ENCODE peak calls at places on chromosome 21, in ten cellular contexts. One of them, this sample, is unnamed.

GRCh38 chr21:37047079-37047478 is 25.8 kb downstream of the PIGP start:
- DNase-seq in upper lobe of right lung: no peak
- DNase-seq in CD4-positive, alpha-beta T cell: no peak
- DNase-seq in BJ: no peak
- DNase-seq in neural crest cell: no peak
- DNase-seq in H9: no peak
- DNase-seq in body of pancreas: no peak
- DNase-seq in OCI-LY7: no peak
- DNase-seq in epithelial cell of esophagus: peak
- DNase-seq in AG04449: no peak
- DNase-seq in this sample: no peak

GRCh38 chr21:35428041-35428400 is 378.9 kb upstream of the RUNX1 start:
- DNase-seq in epithelial cell of esophagus: peak
- DNase-seq in OCI-LY7: no peak
- DNase-seq in upper lobe of right lung: no peak
- DNase-seq in CD4-positive, alpha-beta T cell: no peak
- DNase-seq in H9: no peak
- DNase-seq in body of pancreas: no peak
- DNase-seq in AG04449: no peak
- DNase-seq in BJ: no peak
- DNase-seq in neural crest cell: no peak
- DNase-seq in this sample: no peak

GRCh38 chr21:30979054-30979453 is 59.2 kb downstream of the KRTAP19-8 start:
- DNase-seq in AG04449: no peak
- DNase-seq in CD4-positive, alpha-beta T cell: no peak
- DNase-seq in H9: no peak
- DNase-seq in body of pancreas: no peak
- DNase-seq in neural crest cell: no peak
- DNase-seq in epithelial cell of esophagus: no peak
- DNase-seq in BJ: no peak
- DNase-seq in upper lobe of right lung: no peak
- DNase-seq in OCI-LY7: no peak
- DNase-seq in this sample: peak

GRCh38 chr21:20996421-20997307 is 1.5 kb upstream of the NCAM2 start:
- DNase-seq in AG04449: no peak
- DNase-seq in upper lobe of right lung: no peak
- DNase-seq in body of pancreas: no peak
- DNase-seq in epithelial cell of esophagus: no peak
- DNase-seq in H9: peak
- DNase-seq in BJ: no peak
- DNase-seq in neural crest cell: no peak
- DNase-seq in OCI-LY7: no peak
- DNase-seq in CD4-positive, alpha-beta T cell: no peak
- DNase-seq in this sample: no peak

GRCh38 chr21:46060596-46061061 is 37.3 kb upstream of the COL6A2 start:
- DNase-seq in OCI-LY7: no peak
- DNase-seq in AG04449: peak
- DNase-seq in BJ: peak
- DNase-seq in neural crest cell: no peak
- DNase-seq in epithelial cell of esophagus: no peak
- DNase-seq in H9: no peak
- DNase-seq in body of pancreas: peak
- DNase-seq in CD4-positive, alpha-beta T cell: no peak
- DNase-seq in upper lobe of right lung: peak
- DNase-seq in this sample: peak

GRCh38 chr21:38688068-38688467 is 117.7 kb upstream of the ETS2 start:
- DNase-seq in epithelial cell of esophagus: no peak
- DNase-seq in OCI-LY7: no peak
- DNase-seq in CD4-positive, alpha-beta T cell: no peak
- DNase-seq in BJ: no peak
- DNase-seq in upper lobe of right lung: no peak
- DNase-seq in neural crest cell: no peak
- DNase-seq in body of pancreas: no peak
- DNase-seq in AG04449: no peak
- DNase-seq in H9: no peak
- DNase-seq in this sample: no peak

GRCh38 chr21:34910396-34910795 is 138.7 kb downstream of the RUNX1 start:
- DNase-seq in epithelial cell of esophagus: no peak
- DNase-seq in neural crest cell: no peak
- DNase-seq in AG04449: no peak
- DNase-seq in upper lobe of right lung: peak
- DNase-seq in CD4-positive, alpha-beta T cell: no peak
- DNase-seq in BJ: no peak
- DNase-seq in body of pancreas: no peak
- DNase-seq in OCI-LY7: no peak
- DNase-seq in H9: no peak
- DNase-seq in this sample: no peak

GRCh38 chr21:35525443-35525842 is 476.3 kb upstream of the RUNX1 start:
- DNase-seq in CD4-positive, alpha-beta T cell: no peak
- DNase-seq in OCI-LY7: peak
- DNase-seq in AG04449: no peak
- DNase-seq in epithelial cell of esophagus: peak
- DNase-seq in body of pancreas: no peak
- DNase-seq in upper lobe of right lung: no peak
- DNase-seq in H9: no peak
- DNase-seq in BJ: no peak
- DNase-seq in neural crest cell: no peak
- DNase-seq in this sample: peak

GRCh38 chr21:31938330-31939301 is 65.8 kb downstream of the HUNK start:
- DNase-seq in epithelial cell of esophagus: no peak
- DNase-seq in upper lobe of right lung: no peak
- DNase-seq in body of pancreas: peak
- DNase-seq in BJ: no peak
- DNase-seq in AG04449: no peak
- DNase-seq in OCI-LY7: no peak
- DNase-seq in CD4-positive, alpha-beta T cell: no peak
- DNase-seq in H9: no peak
- DNase-seq in neural crest cell: no peak
- DNase-seq in this sample: no peak

GRCh38 chr21:39141502-39141901 is 41.7 kb downstream of the PSMG1 start:
- DNase-seq in body of pancreas: no peak
- DNase-seq in upper lobe of right lung: no peak
- DNase-seq in AG04449: no peak
- DNase-seq in BJ: no peak
- DNase-seq in H9: no peak
- DNase-seq in OCI-LY7: no peak
- DNase-seq in epithelial cell of esophagus: no peak
- DNase-seq in CD4-positive, alpha-beta T cell: no peak
- DNase-seq in neural crest cell: no peak
- DNase-seq in this sample: no peak

DNA sequence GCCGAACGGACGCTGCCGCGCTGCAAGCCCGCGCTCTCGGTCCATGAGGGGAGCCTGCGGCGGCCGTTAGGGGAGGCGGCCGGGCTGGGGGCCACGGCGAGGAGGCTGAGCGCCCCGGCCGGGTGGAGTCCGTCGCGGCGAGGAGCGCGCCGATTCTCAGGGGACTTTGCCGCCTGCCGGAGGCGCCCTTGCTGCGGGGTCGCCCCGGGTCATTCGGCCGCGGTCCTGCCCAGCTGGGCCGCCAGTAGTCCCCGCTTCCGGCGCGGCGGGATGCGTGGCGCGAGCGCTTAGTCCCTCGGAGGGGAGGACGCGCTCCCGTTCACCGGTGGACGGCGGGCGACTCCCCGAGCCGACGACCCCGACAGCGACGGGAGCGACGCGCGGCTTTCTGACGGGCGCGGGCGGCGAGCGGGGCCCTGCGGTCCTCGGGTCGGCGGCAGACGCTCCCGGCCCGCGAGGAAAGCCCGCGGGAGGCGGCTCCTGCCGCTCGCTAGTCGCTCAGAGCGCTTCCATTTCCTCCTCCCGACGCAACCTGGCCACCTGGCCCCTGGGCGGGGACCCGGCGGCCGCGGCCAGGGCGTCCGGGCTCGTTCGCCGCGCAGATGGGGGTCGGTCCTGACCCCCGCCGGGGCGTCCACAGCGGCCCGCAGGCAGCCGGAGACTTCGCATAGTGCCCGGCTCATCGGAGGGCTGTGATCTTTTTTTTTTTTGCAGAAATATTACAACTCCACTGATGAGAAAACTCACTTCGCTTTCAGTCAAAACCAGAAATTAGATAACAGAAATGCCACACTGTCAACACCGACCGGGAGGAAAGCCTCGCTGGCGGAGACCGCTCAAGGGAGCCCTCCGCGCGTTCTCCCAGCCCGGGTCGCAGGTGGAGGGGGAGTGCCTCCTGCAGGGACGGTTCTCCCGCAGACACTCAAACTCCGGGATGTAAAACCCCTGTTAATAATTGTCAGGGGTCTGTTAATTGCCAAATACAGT is 640 bp upstream of the ZBTB21 start:
- DNase-seq in neural crest cell: no peak
- DNase-seq in epithelial cell of esophagus: peak
- DNase-seq in BJ: no peak
- DNase-seq in upper lobe of right lung: peak
- DNase-seq in body of pancreas: peak
- DNase-seq in OCI-LY7: peak
- DNase-seq in CD4-positive, alpha-beta T cell: no peak
- DNase-seq in AG04449: no peak
- DNase-seq in H9: peak
- DNase-seq in this sample: peak
- TF ChIP-seq CTCF in neural crest cell: peak
- TF ChIP-seq CTCF in epithelial cell of esophagus: no peak
- TF ChIP-seq CTCF in BJ: peak
- TF ChIP-seq CTCF in upper lobe of right lung: peak
- TF ChIP-seq CTCF in body of pancreas: peak
- TF ChIP-seq CTCF in OCI-LY7: no peak
- TF ChIP-seq CTCF in CD4-positive, alpha-beta T cell: no peak
- TF ChIP-seq CTCF in AG04449: peak
- TF ChIP-seq CTCF in H9: peak
- TF ChIP-seq CTCF in this sample: no peak

GRCh38 chr21:15759469-15759868 is 29.7 kb downstream of the USP25 start:
- DNase-seq in BJ: no peak
- DNase-seq in neural crest cell: no peak
- DNase-seq in OCI-LY7: no peak
- DNase-seq in CD4-positive, alpha-beta T cell: no peak
- DNase-seq in body of pancreas: no peak
- DNase-seq in H9: no peak
- DNase-seq in epithelial cell of esophagus: no peak
- DNase-seq in upper lobe of right lung: no peak
- DNase-seq in AG04449: no peak
- DNase-seq in this sample: no peak
- TF ChIP-seq CTCF in BJ: no peak
- TF ChIP-seq CTCF in neural crest cell: no peak
- TF ChIP-seq CTCF in OCI-LY7: no peak
- TF ChIP-seq CTCF in CD4-positive, alpha-beta T cell: no peak
- TF ChIP-seq CTCF in body of pancreas: no peak
- TF ChIP-seq CTCF in H9: no peak
- TF ChIP-seq CTCF in epithelial cell of esophagus: no peak
- TF ChIP-seq CTCF in upper lobe of right lung: no peak
- TF ChIP-seq CTCF in AG04449: no peak
- TF ChIP-seq CTCF in this sample: no peak

GRCh38 chr21:43817157-43818086 is 28.0 kb downstream of the RRP1 start:
- DNase-seq in upper lobe of right lung: no peak
- DNase-seq in body of pancreas: no peak
- DNase-seq in OCI-LY7: no peak
- DNase-seq in neural crest cell: no peak
- DNase-seq in BJ: no peak
- DNase-seq in epithelial cell of esophagus: no peak
- DNase-seq in AG04449: no peak
- DNase-seq in CD4-positive, alpha-beta T cell: no peak
- DNase-seq in H9: no peak
- DNase-seq in this sample: no peak

GRCh38 chr21:43815107-43815742 is 25.8 kb downstream of the RRP1 start:
- DNase-seq in H9: peak
- DNase-seq in upper lobe of right lung: no peak
- DNase-seq in body of pancreas: no peak
- DNase-seq in epithelial cell of esophagus: no peak
- DNase-seq in AG04449: no peak
- DNase-seq in OCI-LY7: no peak
- DNase-seq in CD4-positive, alpha-beta T cell: no peak
- DNase-seq in BJ: no peak
- DNase-seq in neural crest cell: no peak
- DNase-seq in this sample: no peak

GRCh38 chr21:43815991-43816390 is 26.6 kb downstream of the RRP1 start:
- DNase-seq in AG04449: no peak
- DNase-seq in OCI-LY7: no peak
- DNase-seq in CD4-positive, alpha-beta T cell: no peak
- DNase-seq in neural crest cell: no peak
- DNase-seq in BJ: no peak
- DNase-seq in epithelial cell of esophagus: no peak
- DNase-seq in body of pancreas: no peak
- DNase-seq in upper lobe of right lung: no peak
- DNase-seq in H9: no peak
- DNase-seq in this sample: no peak

GRCh38 chr21:43818685-43819084 is 29.3 kb downstream of the RRP1 start:
- DNase-seq in BJ: no peak
- DNase-seq in body of pancreas: no peak
- DNase-seq in CD4-positive, alpha-beta T cell: no peak
- DNase-seq in AG04449: no peak
- DNase-seq in H9: no peak
- DNase-seq in OCI-LY7: peak
- DNase-seq in neural crest cell: no peak
- DNase-seq in epithelial cell of esophagus: no peak
- DNase-seq in upper lobe of right lung: no peak
- DNase-seq in this sample: no peak

GRCh38 chr21:43816611-43817071 is 27.3 kb downstream of the RRP1 start:
- DNase-seq in epithelial cell of esophagus: no peak
- DNase-seq in neural crest cell: no peak
- DNase-seq in BJ: no peak
- DNase-seq in AG04449: no peak
- DNase-seq in body of pancreas: no peak
- DNase-seq in H9: no peak
- DNase-seq in CD4-positive, alpha-beta T cell: no peak
- DNase-seq in upper lobe of right lung: no peak
- DNase-seq in OCI-LY7: no peak
- DNase-seq in this sample: no peak
- TF ChIP-seq CTCF in epithelial cell of esophagus: no peak
- TF ChIP-seq CTCF in neural crest cell: no peak
- TF ChIP-seq CTCF in BJ: no peak
- TF ChIP-seq CTCF in AG04449: no peak
- TF ChIP-seq CTCF in body of pancreas: no peak
- TF ChIP-seq CTCF in H9: peak
- TF ChIP-seq CTCF in CD4-positive, alpha-beta T cell: no peak
- TF ChIP-seq CTCF in upper lobe of right lung: no peak
- TF ChIP-seq CTCF in OCI-LY7: peak
- TF ChIP-seq CTCF in this sample: no peak

DNA sequence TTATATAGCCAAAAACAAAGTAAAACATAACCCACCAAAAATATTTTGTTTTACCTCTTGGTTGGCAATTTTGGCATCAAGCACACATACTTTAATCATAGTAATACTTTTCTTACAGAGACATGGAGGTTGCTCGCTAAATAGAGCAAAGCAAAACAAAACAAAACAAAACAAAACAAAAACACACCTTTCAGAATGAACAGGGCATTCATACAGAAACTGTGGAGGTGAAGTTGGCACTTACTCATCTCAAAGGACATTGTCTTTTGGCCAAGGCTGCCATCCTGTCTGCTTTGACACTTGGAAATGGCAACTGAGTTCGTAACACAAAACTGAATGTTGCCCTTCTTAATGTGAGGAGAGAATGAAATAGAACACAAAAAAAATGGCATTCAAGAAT is 773.1 kb downstream of the USP25 start:
- DNase-seq in H9: no peak
- DNase-seq in AG04449: no peak
- DNase-seq in epithelial cell of esophagus: no peak
- DNase-seq in upper lobe of right lung: no peak
- DNase-seq in OCI-LY7: no peak
- DNase-seq in neural crest cell: no peak
- DNase-seq in body of pancreas: no peak
- DNase-seq in BJ: no peak
- DNase-seq in CD4-positive, alpha-beta T cell: no peak
- DNase-seq in this sample: no peak
- TF ChIP-seq CTCF in H9: no peak
- TF ChIP-seq CTCF in AG04449: no peak
- TF ChIP-seq CTCF in epithelial cell of esophagus: no peak
- TF ChIP-seq CTCF in upper lobe of right lung: no peak
- TF ChIP-seq CTCF in OCI-LY7: no peak
- TF ChIP-seq CTCF in neural crest cell: no peak
- TF ChIP-seq CTCF in body of pancreas: no peak
- TF ChIP-seq CTCF in BJ: no peak
- TF ChIP-seq CTCF in CD4-positive, alpha-beta T cell: no peak
- TF ChIP-seq CTCF in this sample: no peak

This sample was measured in activated CD8-positive, alpha-beta T cell treated with anti-CD3 and anti-CD28 coated beads for 36 hours.